ENCODE peak calls at places on chromosomes 2 and 18, in ten cellular contexts. Q is transverse colon, R is suprapubic skin, L is upper lobe of left lung, J is A549, A is sigmoid colon, H is K562, I is HepG2, X is tibial nerve, Y is stomach. Z is an unnamed sample.

GRCh38 chr18:80196528-80197320 is 50.6 kb downstream of the PARD6G start:
- DNase-seq in Q (no peak), R (no peak), L (peak; percentile 35), J (no peak), A (peak; percentile 8), H (no peak), I (no peak), X (no peak), Y (no peak), Z (no peak)

GRCh38 chr2:231715988-231716616 is 7.8 kb downstream of the PTMA start:
- DNase-seq in Q (no peak), R (no peak), L (peak; percentile 71), J (no peak), A (no peak), H (peak; percentile 25), I (no peak), X (no peak), Y (no peak), Z (no peak)

GRCh38 chr2:31004252-31004651 is 134.0 kb downstream of the GALNT14 start:
- DNase-seq in Q (no peak), R (no peak), L (no peak), J (no peak), A (no peak), H (no peak), I (no peak), X (no peak), Y (no peak), Z (no peak)

GRCh38 chr2:106115250-106115649 is 78.9 kb downstream of the UXS1 start:
- DNase-seq in Q (no peak), R (no peak), L (no peak), J (peak; percentile 51), A (no peak), H (peak; percentile 67), I (peak; percentile 84), X (no peak), Y (no peak), Z (no peak)

GRCh38 chr18:57210101-57210661 is 63.3 kb downstream of the BOD1L2 start:
- DNase-seq in Q (peak; percentile 68), R (no peak), L (no peak), J (peak; percentile 66), A (no peak), H (peak; percentile 5), I (peak; percentile 45), X (peak; percentile 14), Y (peak; percentile 44), Z (no peak)

GRCh38 chr2:139686205-139686604 is 906.0 kb upstream of the NXPH2 start:
- DNase-seq in Q (no peak), R (no peak), L (no peak), J (no peak), A (no peak), H (no peak), I (no peak), X (no peak), Y (no peak), Z (no peak)

GRCh38 chr2:130828461-130828860 is 8.3 kb upstream of the ARHGEF4 start:
- DNase-seq in Q (no peak), R (no peak), L (no peak), J (no peak), A (no peak), H (no peak), I (no peak), X (no peak), Y (no peak), Z (no peak)

GRCh38 chr2:238970553-238971081 is 122.7 kb downstream of the TWIST2 start:
- DNase-seq in Q (peak; percentile 51), R (peak; percentile 69), L (peak; percentile 44), J (peak; percentile 67), A (peak; percentile 83), H (peak; percentile 76), I (peak; percentile 58), X (peak; percentile 65), Y (peak; percentile 67), Z (peak; percentile 65)

GRCh38 chr18:37669991-37670534 is 104.5 kb upstream of the CELF4 start:
- DNase-seq in Q (no peak), R (no peak), L (peak; percentile 25), J (no peak), A (peak; percentile 18), H (peak; percentile 48), I (no peak), X (no peak), Y (no peak), Z (no peak)

GRCh38 chr2:44456946-44457345 is 95.2 kb downstream of the CAMKMT start:
- DNase-seq in Q (no peak), R (no peak), L (no peak), J (no peak), A (no peak), H (no peak), I (no peak), X (no peak), Y (no peak), Z (no peak)

GRCh38 chr2:36579297-36579664 is 18.7 kb downstream of the FEZ2 start:
- DNase-seq in Q (no peak), R (no peak), L (no peak), J (no peak), A (no peak), H (no peak), I (no peak), X (no peak), Y (no peak), Z (no peak)

GRCh38 chr2:227703280-227703732 is 14.5 kb downstream of the SLC19A3 start:
- DNase-seq in Q (no peak), R (no peak), L (no peak), J (no peak), A (no peak), H (no peak), I (peak; percentile 55), X (no peak), Y (no peak), Z (no peak)

GRCh38 chr2:155203187-155203586 is 504.7 kb downstream of the KCNJ3 start:
- DNase-seq in Q (no peak), R (no peak), L (no peak), J (no peak), A (no peak), H (no peak), I (no peak), X (no peak), Y (no peak), Z (no peak)
- TF ChIP-seq CTCF in Q (no peak), R (no peak), L (no peak), J (no peak), A (no peak), H (no peak), I (no peak), X (no peak), Y (no peak), Z (no peak)

GRCh38 chr18:64474751-64475150 is 325.9 kb upstream of the LINC00305 start:
- DNase-seq in Q (no peak), R (no peak), L (no peak), J (no peak), A (no peak), H (no peak), I (no peak), X (no peak), Y (no peak), Z (peak; percentile 8)

DNA sequence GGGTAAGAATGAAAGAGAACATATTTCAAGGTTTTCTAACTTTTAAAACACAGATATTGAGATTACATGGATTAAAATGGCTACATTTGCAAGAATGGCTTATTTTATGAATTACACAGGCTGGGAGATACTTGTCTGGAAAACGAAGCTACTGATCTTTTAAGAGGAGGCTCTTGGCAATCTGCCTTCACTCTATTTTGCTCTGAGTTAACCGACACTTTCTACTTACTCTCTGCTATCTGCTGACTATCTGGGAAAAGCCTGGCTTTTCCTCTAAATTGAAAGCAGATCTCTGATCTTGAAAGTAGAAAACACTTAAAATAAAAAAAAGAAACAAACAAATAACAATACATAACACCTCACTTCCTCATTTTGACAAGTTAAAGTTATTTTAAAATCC is 325.4 kb upstream of the LINC00305 start:
- DNase-seq in Q (no peak), R (no peak), L (no peak), J (no peak), A (no peak), H (no peak), I (no peak), X (no peak), Y (no peak), Z (no peak)
- TF ChIP-seq EP300 in Q (no peak), R (no peak), L (no peak), J (no peak), A (no peak), H (no peak), I (no peak), X (no peak), Y (no peak), Z (no peak)

DNA sequence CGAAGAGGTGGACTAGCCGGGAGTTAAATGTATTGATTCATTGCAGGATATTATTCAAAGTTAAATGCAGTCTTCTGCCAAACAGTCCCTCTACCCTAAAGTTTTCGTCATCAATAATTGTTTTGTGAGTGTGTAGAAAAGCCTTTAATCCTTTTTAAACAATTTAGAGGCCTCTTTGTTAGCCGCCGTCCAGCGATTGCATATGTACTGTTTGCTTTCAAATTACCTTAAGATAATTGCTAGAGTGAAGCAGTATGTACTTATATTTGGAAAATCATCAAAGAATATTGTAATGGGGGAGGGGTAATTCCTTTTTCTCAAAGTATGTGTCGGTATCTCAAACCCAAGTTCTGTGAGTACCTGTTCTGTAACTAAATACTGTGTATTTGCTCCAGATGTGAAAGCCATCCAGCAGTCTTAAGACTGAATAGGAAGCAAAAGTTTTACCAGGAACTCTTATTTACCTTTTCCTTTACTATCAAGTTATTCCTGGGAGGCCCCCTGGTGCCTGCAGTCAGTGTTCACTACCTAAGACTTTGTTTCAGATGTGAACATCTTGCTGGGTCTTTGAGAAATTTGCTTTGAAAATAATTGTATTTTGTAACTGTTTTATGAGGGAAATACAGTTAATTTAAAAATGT is 1.5 kb downstream of the PPP1CB start:
- DNase-seq in Q (peak; percentile 82), R (no peak), L (no peak), J (peak; percentile 69), A (peak; percentile 86), H (peak; percentile 35), I (peak; percentile 69), X (peak; percentile 64), Y (peak; percentile 73), Z (peak; percentile 67)
- TF ChIP-seq POLR2A in Q (peak; percentile 57), R (no peak), L (peak; percentile 16), J (no peak), A (peak; percentile 48), H (no peak), I (no peak), X (peak; percentile 20), Y (no peak), Z (peak; percentile 24)

GRCh38 chr2:160209457-160209856 is 9.4 kb upstream of the ITGB6 start:
- DNase-seq in Q (no peak), R (no peak), L (no peak), J (no peak), A (no peak), H (no peak), I (no peak), X (no peak), Y (no peak), Z (no peak)
- TF ChIP-seq CTCF in Q (no peak), R (no peak), L (no peak), J (no peak), A (no peak), H (no peak), I (no peak), X (no peak), Y (no peak), Z (no peak)